ENCODE peak calls at places on chromosome 7, in six cellular contexts. H is HepG2, P is adrenal gland, O is tibial nerve, M is uterus, I is breast epithelium. T is an unnamed sample. For H3K27me3, the result is how much of the 10 kb centered on the place peaks cover.

GRCh38 chr7:84746347-84746746 is 440.5 kb downstream of the SEMA3D start:
- DNase-seq in I (no peak), M (no peak), O (no peak), P (no peak), H (no peak), T (no peak)

GRCh38 chr7:28407643-28408042 is 4.7 kb upstream of the CREB5 start:
- DNase-seq in O (no peak), I (no peak), M (peak), P (no peak), H (no peak), T (peak)

GRCh38 chr7:2709553-2710165 is 21.7 kb downstream of the AMZ1 start:
- DNase-seq in H (peak), P (peak), M (peak), I (peak), O (no peak), T (peak)

GRCh38 chr7:10931161-10931560 is 42.5 kb upstream of the PHF14 start:
- DNase-seq in I (no peak), P (no peak), M (no peak), H (no peak), O (no peak), T (no peak)

GRCh38 chr7:60706-61105 is 131.7 kb upstream of the FAM20C start:
- DNase-seq in I (no peak), M (no peak), O (no peak), P (peak), H (no peak), T (peak)

GRCh38 chr7:79452032-79452494 is 1.4 kb downstream of the MAGI2 start:
- DNase-seq in H (peak), M (peak), P (peak), I (peak), O (peak), T (peak)

GRCh38 chr7:69002416-69002815 is 595.9 kb upstream of the AUTS2 start:
- DNase-seq in H (no peak), I (no peak), P (no peak), O (no peak), M (no peak), T (no peak)

GRCh38 chr7:37234928-37235327 is 213.7 kb downstream of the ELMO1 start:
- DNase-seq in H (peak), P (no peak), M (no peak), O (no peak), I (no peak), T (no peak)

GRCh38 chr7:35519971-35520809 is 174.7 kb downstream of the HERPUD2 start:
- DNase-seq in O (peak), P (peak), H (peak), M (peak), I (peak), T (peak)

GRCh38 chr7:35365523-35365922 is 111.6 kb upstream of the TBX20 start:
- DNase-seq in O (no peak), H (no peak), I (no peak), P (no peak), M (no peak), T (no peak)

GRCh38 chr7:17608114-17608833 is 309.8 kb downstream of the AHR start:
- DNase-seq in H (no peak), P (no peak), O (no peak), M (no peak), I (no peak), T (no peak)

GRCh38 chr7:21617916-21618390 is 75.1 kb downstream of the DNAH11 start:
- DNase-seq in M (no peak), O (peak), P (peak), H (peak), I (no peak), T (peak)

DNA sequence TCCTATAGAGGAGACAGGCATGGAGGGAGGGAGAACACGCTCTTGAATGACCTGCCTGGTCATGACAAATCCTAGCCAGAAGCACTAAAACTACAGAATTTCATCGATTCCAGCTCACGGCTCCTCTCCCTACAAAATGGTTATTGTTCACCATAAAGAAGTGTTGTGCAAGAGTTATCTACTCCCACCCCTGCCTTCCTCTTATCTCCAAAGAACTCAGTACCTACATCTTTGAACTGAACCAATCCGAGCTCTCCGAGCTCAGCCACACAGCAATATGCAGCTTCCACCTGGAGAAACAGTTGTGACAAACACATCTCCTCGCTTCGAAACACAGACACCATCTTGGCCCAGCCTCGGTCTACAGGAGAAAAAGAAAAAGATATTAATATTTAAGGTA is 26.9 kb upstream of the TMEM213 start:
- DNase-seq in H (peak), O (no peak), P (no peak), M (no peak), I (no peak), T (no peak)
- H3K27me3 ChIP-seq in H (under half), O (under half), P (under half), M (under half), I (under half), T (under half)

DNA sequence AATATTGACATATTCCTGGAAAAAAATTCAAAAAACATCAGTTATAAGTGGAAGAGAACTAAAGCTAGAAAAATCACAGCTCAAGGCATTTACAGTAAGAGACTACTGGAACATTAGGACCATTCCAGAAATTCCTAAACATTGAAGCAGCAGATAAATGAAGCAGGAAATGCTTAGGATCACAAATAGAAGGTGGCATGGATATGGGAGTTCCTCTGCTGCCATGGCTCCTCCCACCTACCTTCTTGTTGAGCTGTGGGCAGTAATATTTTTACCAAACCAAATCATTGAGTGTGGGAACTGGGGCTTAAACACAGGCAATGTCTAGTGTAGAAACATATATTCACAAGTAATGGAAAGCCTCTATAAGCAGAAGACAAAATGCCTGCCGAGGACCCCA is 292.8 kb downstream of the ANKRD7 start:
- DNase-seq in H (no peak), I (no peak), M (no peak), P (no peak), O (no peak), T (no peak)
- TF ChIP-seq POLR2A in H (no peak), I (no peak), M (no peak), P (no peak), O (no peak), T (no peak)

GRCh38 chr7:78398576-78398975 is 600.0 kb downstream of the PHTF2 start:
- DNase-seq in M (no peak), I (no peak), H (no peak), P (no peak), O (no peak), T (no peak)

GRCh38 chr7:78396190-78396589 is 597.6 kb downstream of the PHTF2 start:
- DNase-seq in M (no peak), P (no peak), O (no peak), I (no peak), H (no peak), T (no peak)

GRCh38 chr7:78398081-78398480 is 599.5 kb downstream of the PHTF2 start:
- DNase-seq in O (no peak), I (no peak), H (no peak), P (no peak), M (no peak), T (no peak)

GRCh38 chr7:78402096-78402495 is 603.5 kb downstream of the PHTF2 start:
- DNase-seq in M (no peak), I (no peak), H (no peak), O (no peak), P (no peak), T (no peak)

DNA sequence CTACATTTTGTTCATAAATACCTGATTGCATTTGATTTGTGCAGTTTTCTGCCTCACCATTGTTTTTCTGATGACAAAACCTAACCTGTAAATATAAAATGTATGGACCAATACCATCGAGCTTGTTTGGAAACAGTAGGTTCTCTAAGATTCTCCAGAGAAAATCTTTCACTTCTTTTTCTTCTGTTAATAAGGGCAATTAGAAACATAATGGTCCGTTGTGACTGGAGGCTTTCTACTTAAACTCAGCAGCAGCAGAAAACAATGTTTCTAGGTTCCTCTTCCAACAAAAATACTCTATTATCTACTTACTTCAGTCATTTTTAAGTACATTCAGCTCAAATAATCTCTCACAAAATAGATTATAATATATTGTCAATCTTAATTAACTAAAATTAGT is 601.5 kb downstream of the PHTF2 start:
- DNase-seq in P (no peak), O (no peak), I (no peak), H (no peak), M (no peak), T (no peak)
- H3K4me3 ChIP-seq in P (no peak), O (no peak), I (no peak), H (no peak), M (no peak), T (no peak)

GRCh38 chr7:55157347-55158105 is 138.7 kb downstream of the EGFR start:
- DNase-seq in O (no peak), I (no peak), P (no peak), H (no peak), M (no peak), T (no peak)
- H3K27me3 ChIP-seq in O (under half), I (under half), P (under half), H (under half), M (under half), T (under half)

T was measured in body of pancreas.